ENCODE peak calls at places on chromosomes 4 and X, in nine cellular contexts. One of them, this sample, is unnamed.

GRCh38 chr4:16715482-16715881 is 183.0 kb downstream of the LDB2 start:
- DNase-seq in GM12892: no peak
- DNase-seq in activated naive CD4-positive, alpha-beta T cell treated with anti-CD3 and anti-CD28 coated beads for 36 hours: no peak
- DNase-seq in H4: no peak
- DNase-seq in psoas muscle: no peak
- DNase-seq in activated CD8-positive, alpha-beta memory T cell treated with anti-CD3 and anti-CD28 coated beads, Interleukin-2, amount 10 ng/mL, durations not matched to agents 7 days and 5 days: no peak
- DNase-seq in stimulated activated CD4-positive, alpha-beta T cell treated with anti-CD3 and anti-CD28 coated beads, Interleukin-1b, Interleukin-23, amount 100 ng/mL, for 24 hours: no peak
- DNase-seq in tibial artery: no peak
- DNase-seq in PC-3: no peak
- DNase-seq in this sample: no peak

GRCh38 chr4:98430708-98431403 is 169.7 kb downstream of the RAP1GDS1 start:
- DNase-seq in H4: peak; percentile 48
- DNase-seq in PC-3: peak; percentile 93
- DNase-seq in activated CD8-positive, alpha-beta memory T cell treated with anti-CD3 and anti-CD28 coated beads, Interleukin-2, amount 10 ng/mL, durations not matched to agents 7 days and 5 days: no peak
- DNase-seq in activated naive CD4-positive, alpha-beta T cell treated with anti-CD3 and anti-CD28 coated beads for 36 hours: no peak
- DNase-seq in stimulated activated CD4-positive, alpha-beta T cell treated with anti-CD3 and anti-CD28 coated beads, Interleukin-1b, Interleukin-23, amount 100 ng/mL, for 24 hours: no peak
- DNase-seq in GM12892: no peak
- DNase-seq in tibial artery: no peak
- DNase-seq in psoas muscle: no peak
- DNase-seq in this sample: peak; percentile 57

GRCh38 chr4:125022855-125023501 is 291.8 kb upstream of the FAT4 start:
- DNase-seq in H4: no peak
- DNase-seq in stimulated activated CD4-positive, alpha-beta T cell treated with anti-CD3 and anti-CD28 coated beads, Interleukin-1b, Interleukin-23, amount 100 ng/mL, for 24 hours: no peak
- DNase-seq in GM12892: no peak
- DNase-seq in activated naive CD4-positive, alpha-beta T cell treated with anti-CD3 and anti-CD28 coated beads for 36 hours: no peak
- DNase-seq in tibial artery: no peak
- DNase-seq in PC-3: no peak
- DNase-seq in activated CD8-positive, alpha-beta memory T cell treated with anti-CD3 and anti-CD28 coated beads, Interleukin-2, amount 10 ng/mL, durations not matched to agents 7 days and 5 days: no peak
- DNase-seq in psoas muscle: no peak
- DNase-seq in this sample: no peak

GRCh38 chrX:153926863-153927685 is 1.0 kb upstream of the ARHGAP4 start:
- DNase-seq in tibial artery: peak; percentile 34
- DNase-seq in PC-3: peak; percentile 31
- DNase-seq in H4: no peak
- DNase-seq in activated naive CD4-positive, alpha-beta T cell treated with anti-CD3 and anti-CD28 coated beads for 36 hours: peak; percentile 85
- DNase-seq in psoas muscle: peak; percentile 51
- DNase-seq in GM12892: peak; percentile 85
- DNase-seq in activated CD8-positive, alpha-beta memory T cell treated with anti-CD3 and anti-CD28 coated beads, Interleukin-2, amount 10 ng/mL, durations not matched to agents 7 days and 5 days: peak; percentile 90
- DNase-seq in stimulated activated CD4-positive, alpha-beta T cell treated with anti-CD3 and anti-CD28 coated beads, Interleukin-1b, Interleukin-23, amount 100 ng/mL, for 24 hours: no peak
- DNase-seq in this sample: peak; percentile 31

GRCh38 chrX:100410083-100410590 is at the start of gene PCDH19:
- DNase-seq in stimulated activated CD4-positive, alpha-beta T cell treated with anti-CD3 and anti-CD28 coated beads, Interleukin-1b, Interleukin-23, amount 100 ng/mL, for 24 hours: peak; percentile 30
- DNase-seq in activated CD8-positive, alpha-beta memory T cell treated with anti-CD3 and anti-CD28 coated beads, Interleukin-2, amount 10 ng/mL, durations not matched to agents 7 days and 5 days: no peak
- DNase-seq in GM12892: peak; percentile 40
- DNase-seq in tibial artery: no peak
- DNase-seq in H4: peak; percentile 53
- DNase-seq in PC-3: peak; percentile 57
- DNase-seq in psoas muscle: peak; percentile 54
- DNase-seq in activated naive CD4-positive, alpha-beta T cell treated with anti-CD3 and anti-CD28 coated beads for 36 hours: peak; percentile 55
- DNase-seq in this sample: no peak

GRCh38 chr4:101954975-101955678 is 164.6 kb downstream of the BANK1 start:
- DNase-seq in tibial artery: no peak
- DNase-seq in psoas muscle: no peak
- DNase-seq in activated naive CD4-positive, alpha-beta T cell treated with anti-CD3 and anti-CD28 coated beads for 36 hours: no peak
- DNase-seq in activated CD8-positive, alpha-beta memory T cell treated with anti-CD3 and anti-CD28 coated beads, Interleukin-2, amount 10 ng/mL, durations not matched to agents 7 days and 5 days: no peak
- DNase-seq in PC-3: no peak
- DNase-seq in GM12892: no peak
- DNase-seq in stimulated activated CD4-positive, alpha-beta T cell treated with anti-CD3 and anti-CD28 coated beads, Interleukin-1b, Interleukin-23, amount 100 ng/mL, for 24 hours: no peak
- DNase-seq in H4: no peak
- DNase-seq in this sample: no peak

GRCh38 chr4:145216532-145216931 is 36.1 kb upstream of the OTUD4 start:
- DNase-seq in tibial artery: no peak
- DNase-seq in GM12892: no peak
- DNase-seq in PC-3: peak; percentile 61
- DNase-seq in psoas muscle: no peak
- DNase-seq in activated naive CD4-positive, alpha-beta T cell treated with anti-CD3 and anti-CD28 coated beads for 36 hours: no peak
- DNase-seq in H4: peak; percentile 16
- DNase-seq in stimulated activated CD4-positive, alpha-beta T cell treated with anti-CD3 and anti-CD28 coated beads, Interleukin-1b, Interleukin-23, amount 100 ng/mL, for 24 hours: no peak
- DNase-seq in activated CD8-positive, alpha-beta memory T cell treated with anti-CD3 and anti-CD28 coated beads, Interleukin-2, amount 10 ng/mL, durations not matched to agents 7 days and 5 days: no peak
- DNase-seq in this sample: peak; percentile 65

GRCh38 chr4:68416591-68416990 is 30.7 kb upstream of the TMPRSS11E start:
- DNase-seq in stimulated activated CD4-positive, alpha-beta T cell treated with anti-CD3 and anti-CD28 coated beads, Interleukin-1b, Interleukin-23, amount 100 ng/mL, for 24 hours: no peak
- DNase-seq in tibial artery: no peak
- DNase-seq in activated CD8-positive, alpha-beta memory T cell treated with anti-CD3 and anti-CD28 coated beads, Interleukin-2, amount 10 ng/mL, durations not matched to agents 7 days and 5 days: no peak
- DNase-seq in PC-3: peak; percentile 75
- DNase-seq in H4: no peak
- DNase-seq in psoas muscle: no peak
- DNase-seq in activated naive CD4-positive, alpha-beta T cell treated with anti-CD3 and anti-CD28 coated beads for 36 hours: no peak
- DNase-seq in GM12892: no peak
- DNase-seq in this sample: no peak

GRCh38 chr4:30696195-30696594 is 24.0 kb upstream of the PCDH7 start:
- DNase-seq in psoas muscle: no peak
- DNase-seq in stimulated activated CD4-positive, alpha-beta T cell treated with anti-CD3 and anti-CD28 coated beads, Interleukin-1b, Interleukin-23, amount 100 ng/mL, for 24 hours: no peak
- DNase-seq in activated naive CD4-positive, alpha-beta T cell treated with anti-CD3 and anti-CD28 coated beads for 36 hours: no peak
- DNase-seq in H4: no peak
- DNase-seq in tibial artery: no peak
- DNase-seq in GM12892: no peak
- DNase-seq in activated CD8-positive, alpha-beta memory T cell treated with anti-CD3 and anti-CD28 coated beads, Interleukin-2, amount 10 ng/mL, durations not matched to agents 7 days and 5 days: no peak
- DNase-seq in PC-3: no peak
- DNase-seq in this sample: peak; percentile 6

GRCh38 chr4:146976145-146976544 is 30.5 kb upstream of the TTC29 start:
- DNase-seq in PC-3: peak; percentile 16
- DNase-seq in psoas muscle: no peak
- DNase-seq in H4: no peak
- DNase-seq in stimulated activated CD4-positive, alpha-beta T cell treated with anti-CD3 and anti-CD28 coated beads, Interleukin-1b, Interleukin-23, amount 100 ng/mL, for 24 hours: no peak
- DNase-seq in activated CD8-positive, alpha-beta memory T cell treated with anti-CD3 and anti-CD28 coated beads, Interleukin-2, amount 10 ng/mL, durations not matched to agents 7 days and 5 days: no peak
- DNase-seq in GM12892: no peak
- DNase-seq in tibial artery: no peak
- DNase-seq in activated naive CD4-positive, alpha-beta T cell treated with anti-CD3 and anti-CD28 coated beads for 36 hours: no peak
- DNase-seq in this sample: no peak

GRCh38 chr4:144820706-144821105 is 174.8 kb downstream of the HHIP start:
- DNase-seq in activated CD8-positive, alpha-beta memory T cell treated with anti-CD3 and anti-CD28 coated beads, Interleukin-2, amount 10 ng/mL, durations not matched to agents 7 days and 5 days: no peak
- DNase-seq in H4: no peak
- DNase-seq in GM12892: no peak
- DNase-seq in PC-3: no peak
- DNase-seq in psoas muscle: no peak
- DNase-seq in tibial artery: no peak
- DNase-seq in activated naive CD4-positive, alpha-beta T cell treated with anti-CD3 and anti-CD28 coated beads for 36 hours: no peak
- DNase-seq in stimulated activated CD4-positive, alpha-beta T cell treated with anti-CD3 and anti-CD28 coated beads, Interleukin-1b, Interleukin-23, amount 100 ng/mL, for 24 hours: no peak
- DNase-seq in this sample: no peak

GRCh38 chr4:121304843-121305348 is 75.9 kb downstream of the QRFPR start:
- DNase-seq in GM12892: no peak
- DNase-seq in H4: no peak
- DNase-seq in activated naive CD4-positive, alpha-beta T cell treated with anti-CD3 and anti-CD28 coated beads for 36 hours: no peak
- DNase-seq in PC-3: no peak
- DNase-seq in activated CD8-positive, alpha-beta memory T cell treated with anti-CD3 and anti-CD28 coated beads, Interleukin-2, amount 10 ng/mL, durations not matched to agents 7 days and 5 days: no peak
- DNase-seq in psoas muscle: no peak
- DNase-seq in stimulated activated CD4-positive, alpha-beta T cell treated with anti-CD3 and anti-CD28 coated beads, Interleukin-1b, Interleukin-23, amount 100 ng/mL, for 24 hours: no peak
- DNase-seq in tibial artery: no peak
- DNase-seq in this sample: no peak

GRCh38 chrX:121356139-121356849 is 308.9 kb downstream of the GLUD2 start:
- DNase-seq in activated naive CD4-positive, alpha-beta T cell treated with anti-CD3 and anti-CD28 coated beads for 36 hours: no peak
- DNase-seq in H4: no peak
- DNase-seq in activated CD8-positive, alpha-beta memory T cell treated with anti-CD3 and anti-CD28 coated beads, Interleukin-2, amount 10 ng/mL, durations not matched to agents 7 days and 5 days: no peak
- DNase-seq in GM12892: no peak
- DNase-seq in psoas muscle: no peak
- DNase-seq in PC-3: no peak
- DNase-seq in stimulated activated CD4-positive, alpha-beta T cell treated with anti-CD3 and anti-CD28 coated beads, Interleukin-1b, Interleukin-23, amount 100 ng/mL, for 24 hours: no peak
- DNase-seq in tibial artery: no peak
- DNase-seq in this sample: no peak

GRCh38 chr4:153798436-153798835 is 9.6 kb upstream of the SFRP2 start:
- DNase-seq in H4: no peak
- DNase-seq in psoas muscle: no peak
- DNase-seq in stimulated activated CD4-positive, alpha-beta T cell treated with anti-CD3 and anti-CD28 coated beads, Interleukin-1b, Interleukin-23, amount 100 ng/mL, for 24 hours: no peak
- DNase-seq in tibial artery: no peak
- DNase-seq in activated CD8-positive, alpha-beta memory T cell treated with anti-CD3 and anti-CD28 coated beads, Interleukin-2, amount 10 ng/mL, durations not matched to agents 7 days and 5 days: no peak
- DNase-seq in activated naive CD4-positive, alpha-beta T cell treated with anti-CD3 and anti-CD28 coated beads for 36 hours: no peak
- DNase-seq in GM12892: no peak
- DNase-seq in PC-3: no peak
- DNase-seq in this sample: no peak

GRCh38 chr4:1318488-1319213 is 28.4 kb upstream of the UVSSA start:
- DNase-seq in psoas muscle: peak; percentile 7
- DNase-seq in stimulated activated CD4-positive, alpha-beta T cell treated with anti-CD3 and anti-CD28 coated beads, Interleukin-1b, Interleukin-23, amount 100 ng/mL, for 24 hours: no peak
- DNase-seq in activated naive CD4-positive, alpha-beta T cell treated with anti-CD3 and anti-CD28 coated beads for 36 hours: peak; percentile 30
- DNase-seq in PC-3: no peak
- DNase-seq in activated CD8-positive, alpha-beta memory T cell treated with anti-CD3 and anti-CD28 coated beads, Interleukin-2, amount 10 ng/mL, durations not matched to agents 7 days and 5 days: no peak
- DNase-seq in H4: no peak
- DNase-seq in GM12892: no peak
- DNase-seq in tibial artery: no peak
- DNase-seq in this sample: no peak

GRCh38 chr4:177281544-177281943 is 28.1 kb upstream of the NEIL3 start:
- DNase-seq in stimulated activated CD4-positive, alpha-beta T cell treated with anti-CD3 and anti-CD28 coated beads, Interleukin-1b, Interleukin-23, amount 100 ng/mL, for 24 hours: no peak
- DNase-seq in PC-3: no peak
- DNase-seq in activated naive CD4-positive, alpha-beta T cell treated with anti-CD3 and anti-CD28 coated beads for 36 hours: no peak
- DNase-seq in activated CD8-positive, alpha-beta memory T cell treated with anti-CD3 and anti-CD28 coated beads, Interleukin-2, amount 10 ng/mL, durations not matched to agents 7 days and 5 days: no peak
- DNase-seq in GM12892: no peak
- DNase-seq in H4: no peak
- DNase-seq in psoas muscle: no peak
- DNase-seq in tibial artery: no peak
- DNase-seq in this sample: no peak

GRCh38 chr4:52982246-52982950 is 120.3 kb downstream of the RASL11B start:
- DNase-seq in activated naive CD4-positive, alpha-beta T cell treated with anti-CD3 and anti-CD28 coated beads for 36 hours: no peak
- DNase-seq in H4: peak; percentile 51
- DNase-seq in activated CD8-positive, alpha-beta memory T cell treated with anti-CD3 and anti-CD28 coated beads, Interleukin-2, amount 10 ng/mL, durations not matched to agents 7 days and 5 days: no peak
- DNase-seq in GM12892: no peak
- DNase-seq in PC-3: peak; percentile 66
- DNase-seq in stimulated activated CD4-positive, alpha-beta T cell treated with anti-CD3 and anti-CD28 coated beads, Interleukin-1b, Interleukin-23, amount 100 ng/mL, for 24 hours: no peak
- DNase-seq in tibial artery: no peak
- DNase-seq in psoas muscle: no peak
- DNase-seq in this sample: peak; percentile 60

GRCh38 chr4:4594531-4594930 is 52.7 kb upstream of the STX18 start:
- DNase-seq in activated CD8-positive, alpha-beta memory T cell treated with anti-CD3 and anti-CD28 coated beads, Interleukin-2, amount 10 ng/mL, durations not matched to agents 7 days and 5 days: no peak
- DNase-seq in activated naive CD4-positive, alpha-beta T cell treated with anti-CD3 and anti-CD28 coated beads for 36 hours: no peak
- DNase-seq in tibial artery: no peak
- DNase-seq in H4: no peak
- DNase-seq in stimulated activated CD4-positive, alpha-beta T cell treated with anti-CD3 and anti-CD28 coated beads, Interleukin-1b, Interleukin-23, amount 100 ng/mL, for 24 hours: no peak
- DNase-seq in PC-3: no peak
- DNase-seq in GM12892: no peak
- DNase-seq in psoas muscle: no peak
- DNase-seq in this sample: no peak

GRCh38 chrX:29143756-29144155 is 556.5 kb downstream of the IL1RAPL1 start:
- DNase-seq in GM12892: no peak
- DNase-seq in PC-3: peak; percentile 20
- DNase-seq in psoas muscle: no peak
- DNase-seq in activated CD8-positive, alpha-beta memory T cell treated with anti-CD3 and anti-CD28 coated beads, Interleukin-2, amount 10 ng/mL, durations not matched to agents 7 days and 5 days: no peak
- DNase-seq in stimulated activated CD4-positive, alpha-beta T cell treated with anti-CD3 and anti-CD28 coated beads, Interleukin-1b, Interleukin-23, amount 100 ng/mL, for 24 hours: no peak
- DNase-seq in tibial artery: no peak
- DNase-seq in H4: no peak
- DNase-seq in activated naive CD4-positive, alpha-beta T cell treated with anti-CD3 and anti-CD28 coated beads for 36 hours: no peak
- DNase-seq in this sample: no peak

GRCh38 chrX:122279746-122280145 is 904.3 kb upstream of the GRIA3 start:
- DNase-seq in stimulated activated CD4-positive, alpha-beta T cell treated with anti-CD3 and anti-CD28 coated beads, Interleukin-1b, Interleukin-23, amount 100 ng/mL, for 24 hours: no peak
- DNase-seq in tibial artery: no peak
- DNase-seq in psoas muscle: no peak
- DNase-seq in PC-3: no peak
- DNase-seq in activated naive CD4-positive, alpha-beta T cell treated with anti-CD3 and anti-CD28 coated beads for 36 hours: no peak
- DNase-seq in H4: no peak
- DNase-seq in activated CD8-positive, alpha-beta memory T cell treated with anti-CD3 and anti-CD28 coated beads, Interleukin-2, amount 10 ng/mL, durations not matched to agents 7 days and 5 days: no peak
- DNase-seq in GM12892: no peak
- DNase-seq in this sample: no peak

GRCh38 chrX:75746891-75747639 is 38.0 kb downstream of the MAGEE2 start:
- DNase-seq in GM12892: no peak
- DNase-seq in stimulated activated CD4-positive, alpha-beta T cell treated with anti-CD3 and anti-CD28 coated beads, Interleukin-1b, Interleukin-23, amount 100 ng/mL, for 24 hours: peak; percentile 13
- DNase-seq in activated CD8-positive, alpha-beta memory T cell treated with anti-CD3 and anti-CD28 coated beads, Interleukin-2, amount 10 ng/mL, durations not matched to agents 7 days and 5 days: no peak
- DNase-seq in activated naive CD4-positive, alpha-beta T cell treated with anti-CD3 and anti-CD28 coated beads for 36 hours: peak; percentile 56
- DNase-seq in psoas muscle: peak; percentile 19
- DNase-seq in tibial artery: no peak
- DNase-seq in H4: peak; percentile 5
- DNase-seq in PC-3: peak; percentile 22
- DNase-seq in this sample: peak; percentile 55

GRCh38 chr4:72275381-72275780 is 243.6 kb downstream of the NPFFR2 start:
- DNase-seq in GM12892: no peak
- DNase-seq in stimulated activated CD4-positive, alpha-beta T cell treated with anti-CD3 and anti-CD28 coated beads, Interleukin-1b, Interleukin-23, amount 100 ng/mL, for 24 hours: no peak
- DNase-seq in activated CD8-positive, alpha-beta memory T cell treated with anti-CD3 and anti-CD28 coated beads, Interleukin-2, amount 10 ng/mL, durations not matched to agents 7 days and 5 days: no peak
- DNase-seq in tibial artery: no peak
- DNase-seq in H4: no peak
- DNase-seq in activated naive CD4-positive, alpha-beta T cell treated with anti-CD3 and anti-CD28 coated beads for 36 hours: no peak
- DNase-seq in psoas muscle: no peak
- DNase-seq in PC-3: no peak
- DNase-seq in this sample: no peak

GRCh38 chr4:79917246-79917645 is 155.8 kb downstream of the ANTXR2 start:
- DNase-seq in stimulated activated CD4-positive, alpha-beta T cell treated with anti-CD3 and anti-CD28 coated beads, Interleukin-1b, Interleukin-23, amount 100 ng/mL, for 24 hours: peak; percentile 13
- DNase-seq in activated CD8-positive, alpha-beta memory T cell treated with anti-CD3 and anti-CD28 coated beads, Interleukin-2, amount 10 ng/mL, durations not matched to agents 7 days and 5 days: peak; percentile 70
- DNase-seq in psoas muscle: peak; percentile 16
- DNase-seq in activated naive CD4-positive, alpha-beta T cell treated with anti-CD3 and anti-CD28 coated beads for 36 hours: peak; percentile 67
- DNase-seq in tibial artery: no peak
- DNase-seq in PC-3: peak; percentile 53
- DNase-seq in GM12892: no peak
- DNase-seq in H4: peak; percentile 50
- DNase-seq in this sample: peak; percentile 68

GRCh38 chr4:126458993-126459392 is 1144.2 kb downstream of the FAT4 start:
- DNase-seq in psoas muscle: no peak
- DNase-seq in GM12892: no peak
- DNase-seq in tibial artery: no peak
- DNase-seq in activated CD8-positive, alpha-beta memory T cell treated with anti-CD3 and anti-CD28 coated beads, Interleukin-2, amount 10 ng/mL, durations not matched to agents 7 days and 5 days: no peak
- DNase-seq in stimulated activated CD4-positive, alpha-beta T cell treated with anti-CD3 and anti-CD28 coated beads, Interleukin-1b, Interleukin-23, amount 100 ng/mL, for 24 hours: no peak
- DNase-seq in activated naive CD4-positive, alpha-beta T cell treated with anti-CD3 and anti-CD28 coated beads for 36 hours: no peak
- DNase-seq in PC-3: peak; percentile 28
- DNase-seq in H4: no peak
- DNase-seq in this sample: no peak

GRCh38 chrX:107627792-107628661 is at the start of gene PRPS1:
- DNase-seq in stimulated activated CD4-positive, alpha-beta T cell treated with anti-CD3 and anti-CD28 coated beads, Interleukin-1b, Interleukin-23, amount 100 ng/mL, for 24 hours: peak; percentile 84
- DNase-seq in tibial artery: peak; percentile 92
- DNase-seq in activated naive CD4-positive, alpha-beta T cell treated with anti-CD3 and anti-CD28 coated beads for 36 hours: peak; percentile 94
- DNase-seq in PC-3: peak; percentile 96
- DNase-seq in psoas muscle: peak; percentile 89
- DNase-seq in GM12892: peak; percentile 65
- DNase-seq in activated CD8-positive, alpha-beta memory T cell treated with anti-CD3 and anti-CD28 coated beads, Interleukin-2, amount 10 ng/mL, durations not matched to agents 7 days and 5 days: peak; percentile 95
- DNase-seq in H4: peak; percentile 97
- DNase-seq in this sample: peak; percentile 94

GRCh38 chrX:40090050-40090804 is 7.5 kb downstream of the BCOR start:
- DNase-seq in activated naive CD4-positive, alpha-beta T cell treated with anti-CD3 and anti-CD28 coated beads for 36 hours: peak; percentile 46
- DNase-seq in tibial artery: no peak
- DNase-seq in activated CD8-positive, alpha-beta memory T cell treated with anti-CD3 and anti-CD28 coated beads, Interleukin-2, amount 10 ng/mL, durations not matched to agents 7 days and 5 days: no peak
- DNase-seq in stimulated activated CD4-positive, alpha-beta T cell treated with anti-CD3 and anti-CD28 coated beads, Interleukin-1b, Interleukin-23, amount 100 ng/mL, for 24 hours: no peak
- DNase-seq in H4: no peak
- DNase-seq in psoas muscle: peak; percentile 43
- DNase-seq in PC-3: no peak
- DNase-seq in GM12892: no peak
- DNase-seq in this sample: no peak

GRCh38 chr4:153651041-153651960 is 32.8 kb upstream of the TLR2 start:
- DNase-seq in H4: no peak
- DNase-seq in GM12892: no peak
- DNase-seq in stimulated activated CD4-positive, alpha-beta T cell treated with anti-CD3 and anti-CD28 coated beads, Interleukin-1b, Interleukin-23, amount 100 ng/mL, for 24 hours: peak; percentile 34
- DNase-seq in psoas muscle: peak; percentile 31
- DNase-seq in activated CD8-positive, alpha-beta memory T cell treated with anti-CD3 and anti-CD28 coated beads, Interleukin-2, amount 10 ng/mL, durations not matched to agents 7 days and 5 days: peak; percentile 75
- DNase-seq in tibial artery: peak; percentile 72
- DNase-seq in PC-3: peak; percentile 28
- DNase-seq in activated naive CD4-positive, alpha-beta T cell treated with anti-CD3 and anti-CD28 coated beads for 36 hours: peak; percentile 83
- DNase-seq in this sample: peak; percentile 19

GRCh38 chr4:145879598-145879997 is 59.0 kb downstream of the ZNF827 start:
- DNase-seq in psoas muscle: no peak
- DNase-seq in GM12892: no peak
- DNase-seq in activated CD8-positive, alpha-beta memory T cell treated with anti-CD3 and anti-CD28 coated beads, Interleukin-2, amount 10 ng/mL, durations not matched to agents 7 days and 5 days: no peak
- DNase-seq in stimulated activated CD4-positive, alpha-beta T cell treated with anti-CD3 and anti-CD28 coated beads, Interleukin-1b, Interleukin-23, amount 100 ng/mL, for 24 hours: no peak
- DNase-seq in activated naive CD4-positive, alpha-beta T cell treated with anti-CD3 and anti-CD28 coated beads for 36 hours: no peak
- DNase-seq in PC-3: no peak
- DNase-seq in H4: no peak
- DNase-seq in tibial artery: peak; percentile 49
- DNase-seq in this sample: no peak

GRCh38 chr4:28523791-28524190 is 1663.2 kb downstream of the STIM2 start:
- DNase-seq in tibial artery: no peak
- DNase-seq in stimulated activated CD4-positive, alpha-beta T cell treated with anti-CD3 and anti-CD28 coated beads, Interleukin-1b, Interleukin-23, amount 100 ng/mL, for 24 hours: no peak
- DNase-seq in H4: no peak
- DNase-seq in PC-3: no peak
- DNase-seq in GM12892: no peak
- DNase-seq in activated CD8-positive, alpha-beta memory T cell treated with anti-CD3 and anti-CD28 coated beads, Interleukin-2, amount 10 ng/mL, durations not matched to agents 7 days and 5 days: no peak
- DNase-seq in psoas muscle: no peak
- DNase-seq in activated naive CD4-positive, alpha-beta T cell treated with anti-CD3 and anti-CD28 coated beads for 36 hours: no peak
- DNase-seq in this sample: no peak